ENCODE peak calls at places on chromosomes 4 and X, in seven cellular contexts. I is RWPE1; E is ascending aorta; L is heart right ventricle; B is CD8-positive, alpha-beta memory T cell; R is body of pancreas; A is mesothelial cell of epicardium. M is an unnamed sample.

GRCh38 chr4:138217567-138217966 is 24.6 kb downstream of the SLC7A11 start:
- DNase-seq in I (no peak), E (no peak), L (no peak), B (no peak), R (no peak), A (no peak), M (no peak)

GRCh38 chrX:19758536-19758935 is 128.9 kb downstream of the SH3KBP1 start:
- DNase-seq in I (peak), E (no peak), L (no peak), B (no peak), R (no peak), A (no peak), M (peak)

GRCh38 chrX:7841084-7841805 is 1.7 kb upstream of the VCX start:
- DNase-seq in I (no peak), E (no peak), L (no peak), B (no peak), R (no peak), A (no peak), M (no peak)

GRCh38 chrX:74492720-74493201 is 71.5 kb downstream of the SLC16A2 start:
- DNase-seq in I (no peak), E (no peak), L (no peak), B (peak), R (no peak), A (no peak), M (no peak)

GRCh38 chr4:101693842-101694398 is 96.6 kb upstream of the BANK1 start:
- DNase-seq in I (peak), E (no peak), L (no peak), B (no peak), R (no peak), A (no peak), M (peak)

GRCh38 chr4:3520276-3520675 is 11.9 kb downstream of the LRPAP1 start:
- DNase-seq in I (no peak), E (no peak), L (no peak), B (no peak), R (no peak), A (no peak), M (no peak)

GRCh38 chrX:25131055-25131454 is 115.3 kb upstream of the ARX start:
- DNase-seq in I (peak), E (no peak), L (no peak), B (no peak), R (no peak), A (no peak), M (no peak)

GRCh38 chr4:80173387-80173786 is 23.9 kb upstream of the PRDM8 start:
- DNase-seq in I (peak), E (no peak), L (no peak), B (peak), R (no peak), A (no peak), M (no peak)

GRCh38 chrX:103941201-103941975 is 21.0 kb upstream of the TMSB15B start:
- DNase-seq in I (peak), E (no peak), L (no peak), B (peak), R (no peak), A (no peak), M (peak)

GRCh38 chrX:8815460-8816065 is 14.4 kb upstream of the FAM9A start:
- DNase-seq in I (peak), E (no peak), L (peak), B (peak), R (peak), A (no peak), M (no peak)

GRCh38 chrX:94961730-94962129 is 1287.7 kb downstream of the FAM133A start:
- DNase-seq in I (no peak), E (no peak), L (no peak), B (no peak), R (no peak), A (no peak), M (peak)

GRCh38 chr4:69224891-69225290 is 10.3 kb upstream of the UGT2B11 start:
- DNase-seq in I (no peak), E (no peak), L (no peak), B (no peak), R (no peak), A (no peak), M (no peak)

GRCh38 chr4:143616771-143617170 is 83.7 kb downstream of the FREM3 start:
- DNase-seq in I (peak), E (no peak), L (no peak), B (no peak), R (no peak), A (no peak), M (peak)

GRCh38 chr4:111991797-111992196 is 153.5 kb upstream of the FAM241A start:
- DNase-seq in I (peak), E (no peak), L (no peak), B (no peak), R (no peak), A (no peak), M (no peak)

GRCh38 chr4:185587444-185588161 is 52.3 kb upstream of the PDLIM3 start:
- DNase-seq in I (no peak), E (no peak), L (no peak), B (peak), R (no peak), A (peak), M (no peak)

GRCh38 chrX:109886122-109886761 is 116.7 kb upstream of the TMEM164 start:
- DNase-seq in I (peak), E (no peak), L (peak), B (peak), R (peak), A (no peak), M (peak)

GRCh38 chr4:125316781-125317525 is 2.2 kb downstream of the FAT4 start:
- DNase-seq in I (no peak), E (no peak), L (peak), B (no peak), R (peak), A (peak), M (peak)

GRCh38 chr4:173056708-173057107 is 111.9 kb upstream of the GALNT7 start:
- DNase-seq in I (no peak), E (no peak), L (no peak), B (no peak), R (peak), A (no peak), M (no peak)

GRCh38 chr4:54107951-54108740 is 8.2 kb downstream of the GSX2 start:
- DNase-seq in I (no peak), E (no peak), L (no peak), B (peak), R (no peak), A (no peak), M (no peak)

GRCh38 chrX:145190801-145191389 is 56.4 kb upstream of the SPANXN1 start:
- DNase-seq in I (peak), E (no peak), L (no peak), B (no peak), R (no peak), A (no peak), M (no peak)

GRCh38 chrX:9690046-9690445 is 75.6 kb downstream of the GPR143 start:
- DNase-seq in I (no peak), E (no peak), L (no peak), B (no peak), R (no peak), A (no peak), M (no peak)

GRCh38 chrX:148567779-148568178 is 67.4 kb downstream of the AFF2 start:
- DNase-seq in I (no peak), E (no peak), L (no peak), B (no peak), R (no peak), A (no peak), M (no peak)

GRCh38 chr4:83207497-83208105 is 77.0 kb downstream of the COQ2 start:
- DNase-seq in I (peak), E (no peak), L (no peak), B (no peak), R (no peak), A (no peak), M (peak)

GRCh38 chrX:14095702-14096101 is 66.0 kb upstream of the GEMIN8 start:
- DNase-seq in I (peak), E (no peak), L (peak), B (peak), R (peak), A (peak), M (no peak)

GRCh38 chrX:12197030-12197429 is 58.8 kb downstream of the FRMPD4 start:
- DNase-seq in I (no peak), E (no peak), L (no peak), B (no peak), R (no peak), A (no peak), M (no peak)

GRCh38 chrX:23503835-23504539 is 163.3 kb upstream of the PRDX4 start:
- DNase-seq in I (peak), E (peak), L (peak), B (no peak), R (peak), A (peak), M (peak)

GRCh38 chrX:154719132-154719675 is 31.7 kb downstream of the GAB3 start:
- DNase-seq in I (no peak), E (no peak), L (no peak), B (no peak), R (no peak), A (no peak), M (no peak)

GRCh38 chr4:147837854-147838253 is 106.0 kb downstream of the ARHGAP10 start:
- DNase-seq in I (no peak), E (no peak), L (no peak), B (no peak), R (no peak), A (no peak), M (no peak)

GRCh38 chr4:111330786-111331185 is 707.9 kb upstream of the PITX2 start:
- DNase-seq in I (no peak), E (no peak), L (no peak), B (no peak), R (no peak), A (no peak), M (no peak)

GRCh38 chr4:3010577-3010976 is 47.2 kb downstream of the GRK4 start:
- DNase-seq in I (peak), E (no peak), L (no peak), B (no peak), R (no peak), A (no peak), M (no peak)

GRCh38 chrX:77622233-77622632 is 163.8 kb downstream of the ATRX start:
- DNase-seq in I (no peak), E (no peak), L (no peak), B (no peak), R (no peak), A (no peak), M (no peak)

GRCh38 chr4:82798168-82799005 is at the start of gene SCD5:
- DNase-seq in I (peak), E (no peak), L (peak), B (peak), R (peak), A (peak), M (peak)

GRCh38 chr4:158169931-158170690 is 2.7 kb downstream of the GASK1B start:
- DNase-seq in I (no peak), E (no peak), L (no peak), B (no peak), R (no peak), A (no peak), M (peak)

GRCh38 chrX:45697591-45697990 is 496.9 kb upstream of the DIPK2B start:
- DNase-seq in I (peak), E (no peak), L (peak), B (no peak), R (no peak), A (no peak), M (no peak)

M was measured in Caki2.